ENCODE peak calls at places on chromosome 21, in eight cellular contexts. G is mesendoderm; C is tibial artery; A is mesenchymal stem cell; Y is heart right ventricle; N is lower lobe of right lung; V is esophagus squamous epithelium; S is CD4-positive, alpha-beta memory T cell. L is an unnamed sample.

GRCh38 chr21:34037446-34037845 is 35.9 kb upstream of the MRPS6 start:
- DNase-seq in G (no peak), C (no peak), A (peak), Y (no peak), N (no peak), V (no peak), S (no peak), L (no peak)

GRCh38 chr21:29557200-29557599 is 258.5 kb downstream of the BACH1 start:
- DNase-seq in G (no peak), C (no peak), A (no peak), Y (no peak), N (no peak), V (no peak), S (no peak), L (no peak)

GRCh38 chr21:32915099-32915498 is 110.6 kb upstream of the OLIG2 start:
- DNase-seq in G (no peak), C (no peak), A (no peak), Y (no peak), N (no peak), V (no peak), S (no peak), L (no peak)

GRCh38 chr21:33265664-33266049 is 510 bp upstream of the IL10RB start:
- DNase-seq in G (no peak), C (peak), A (peak), Y (no peak), N (peak), V (peak), S (peak), L (no peak)

GRCh38 chr21:30674312-30674711 is 31.6 kb downstream of the KRTAP20-3 start:
- DNase-seq in G (no peak), C (no peak), A (no peak), Y (no peak), N (no peak), V (no peak), S (no peak), L (peak)

GRCh38 chr21:43809853-43810504 is 20.6 kb downstream of the RRP1 start:
- DNase-seq in G (no peak), C (no peak), A (no peak), Y (no peak), N (peak), V (no peak), S (no peak), L (no peak)

GRCh38 chr21:40335689-40336088 is 468.5 kb downstream of the PCP4 start:
- DNase-seq in G (no peak), C (no peak), A (no peak), Y (no peak), N (no peak), V (no peak), S (no peak), L (no peak)

GRCh38 chr21:29155118-29155932 is 24.9 kb downstream of the MAP3K7CL start:
- DNase-seq in G (peak), C (peak), A (no peak), Y (peak), N (peak), V (no peak), S (no peak), L (no peak)

GRCh38 chr21:14706712-14707111 is 160.6 kb upstream of the SAMSN1 start:
- DNase-seq in G (no peak), C (no peak), A (no peak), Y (no peak), N (no peak), V (no peak), S (no peak), L (no peak)

GRCh38 chr21:26811031-26811430 is 34.2 kb downstream of the ADAMTS1 start:
- DNase-seq in G (peak), C (no peak), A (peak), Y (no peak), N (no peak), V (no peak), S (no peak), L (no peak)

GRCh38 chr21:33971492-33972013 is 55.9 kb upstream of the ATP5PO start:
- DNase-seq in G (peak), C (no peak), A (peak), Y (no peak), N (no peak), V (no peak), S (no peak), L (no peak)

GRCh38 chr21:29726061-29726460 is 213.7 kb downstream of the GRIK1 start:
- DNase-seq in G (no peak), C (no peak), A (no peak), Y (no peak), N (no peak), V (no peak), S (no peak), L (no peak)

GRCh38 chr21:20789696-20790095 is 208.5 kb upstream of the NCAM2 start:
- DNase-seq in G (no peak), C (no peak), A (no peak), Y (no peak), N (no peak), V (no peak), S (no peak), L (no peak)

GRCh38 chr21:41363370-41364270 is 1.8 kb downstream of the MX2 start:
- DNase-seq in G (no peak), C (no peak), A (no peak), Y (no peak), N (no peak), V (no peak), S (no peak), L (no peak)

GRCh38 chr21:41361786-41362604 is at the start of gene MX2:
- DNase-seq in G (no peak), C (peak), A (peak), Y (peak), N (peak), V (peak), S (peak), L (no peak)

GRCh38 chr21:41361053-41361785 is 608 bp upstream of the MX2 start:
- DNase-seq in G (no peak), C (no peak), A (no peak), Y (no peak), N (no peak), V (no peak), S (no peak), L (no peak)

GRCh38 chr21:41364308-41364707 is 2.5 kb downstream of the MX2 start:
- DNase-seq in G (no peak), C (no peak), A (no peak), Y (no peak), N (no peak), V (no peak), S (no peak), L (no peak)

GRCh38 chr21:41362605-41363369 is 960 bp downstream of the MX2 start:
- DNase-seq in G (no peak), C (no peak), A (no peak), Y (no peak), N (no peak), V (no peak), S (no peak), L (no peak)
- H3K27ac ChIP-seq in G (no peak), C (no peak), A (no peak), Y (peak), N (peak), V (peak), S (peak), L (peak)

DNA sequence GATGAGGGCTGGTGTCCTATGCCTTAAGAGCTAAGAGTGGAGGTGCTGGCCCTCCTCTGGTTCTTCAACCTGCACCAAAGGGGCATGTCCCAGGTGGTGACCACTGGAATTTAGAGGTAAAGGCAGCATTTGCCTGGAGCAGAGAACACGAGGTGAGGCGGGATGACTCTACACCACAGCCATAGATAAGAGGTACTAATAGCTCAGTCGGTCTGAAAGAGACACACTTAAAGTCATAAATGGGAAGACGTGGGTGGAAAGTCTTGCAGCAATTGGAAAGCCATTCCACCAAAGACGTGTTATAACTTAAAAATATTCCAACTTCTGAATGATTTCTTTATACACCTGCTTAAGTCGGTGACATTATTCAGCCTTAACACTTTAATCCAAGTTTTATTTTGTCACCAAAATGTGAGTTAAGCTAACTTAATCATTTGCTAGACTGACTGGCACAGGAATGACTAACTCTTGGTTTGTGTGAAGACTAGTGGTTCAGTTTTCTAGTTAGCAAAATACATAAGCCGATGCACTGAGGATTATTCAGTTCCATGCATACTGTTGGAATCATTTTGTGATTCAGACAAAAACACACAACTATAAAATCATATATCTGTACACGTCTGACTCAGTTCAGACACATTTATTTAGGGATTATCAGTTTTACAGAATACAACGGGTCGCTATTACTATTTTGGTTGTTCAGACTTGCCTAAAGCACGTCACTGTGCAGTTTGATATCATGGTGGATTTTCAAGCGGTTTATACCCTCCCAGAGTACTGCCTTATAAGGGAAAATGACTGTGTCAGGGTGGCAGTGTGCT is 4.6 kb upstream of the ETS2 start:
- DNase-seq in G (no peak), C (no peak), A (no peak), Y (no peak), N (no peak), V (no peak), S (no peak), L (no peak)
- H3K27ac ChIP-seq in G (no peak), C (no peak), A (no peak), Y (no peak), N (no peak), V (peak), S (no peak), L (no peak)

DNA sequence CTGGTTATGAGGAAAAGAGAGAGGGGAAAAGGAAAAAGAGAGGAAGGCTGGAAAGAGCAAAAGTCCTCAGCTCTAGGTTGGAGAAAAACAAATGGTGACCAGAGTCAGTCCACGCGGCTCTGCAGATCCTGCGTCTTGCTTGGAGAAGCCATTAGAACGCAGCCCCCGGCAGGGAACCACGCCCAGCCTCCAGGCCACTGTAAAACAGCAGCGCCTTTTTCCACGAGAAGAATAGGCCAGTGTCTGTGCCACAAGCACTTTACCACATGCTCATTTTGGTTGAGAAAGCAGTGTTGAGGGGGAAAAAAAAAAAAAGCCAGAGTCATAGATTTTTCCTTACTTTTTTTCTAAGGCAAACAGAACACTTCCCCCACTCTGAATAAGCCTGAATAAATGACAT is 846.9 kb upstream of the ADAMTS5 start:
- DNase-seq in G (no peak), C (no peak), A (no peak), Y (peak), N (no peak), V (no peak), S (no peak), L (peak)
- H3K27ac ChIP-seq in G (no peak), C (no peak), A (no peak), Y (no peak), N (no peak), V (peak), S (no peak), L (peak)

GRCh38 chr21:45377866-45378257 is 27.1 kb upstream of the COL18A1 start:
- DNase-seq in G (no peak), C (no peak), A (no peak), Y (no peak), N (no peak), V (no peak), S (no peak), L (no peak)
- H3K27ac ChIP-seq in G (no peak), C (no peak), A (peak), Y (no peak), N (no peak), V (no peak), S (no peak), L (no peak)

GRCh38 chr21:45481566-45481965 is 60.7 kb downstream of the SLC19A1 start:
- DNase-seq in G (no peak), C (no peak), A (no peak), Y (no peak), N (no peak), V (no peak), S (no peak), L (no peak)

GRCh38 chr21:45482899-45483821 is 59.1 kb downstream of the SLC19A1 start:
- DNase-seq in G (no peak), C (no peak), A (no peak), Y (peak), N (peak), V (no peak), S (peak), L (no peak)

GRCh38 chr21:45480701-45481500 is 61.3 kb downstream of the SLC19A1 start:
- DNase-seq in G (no peak), C (no peak), A (no peak), Y (peak), N (no peak), V (no peak), S (no peak), L (no peak)

GRCh38 chr21:45484318-45484717 is 57.9 kb downstream of the SLC19A1 start:
- DNase-seq in G (no peak), C (no peak), A (no peak), Y (no peak), N (no peak), V (no peak), S (no peak), L (no peak)

GRCh38 chr21:45481977-45482898 is 60.0 kb downstream of the SLC19A1 start:
- DNase-seq in G (no peak), C (no peak), A (no peak), Y (peak), N (no peak), V (no peak), S (no peak), L (no peak)
- H3K27ac ChIP-seq in G (no peak), C (no peak), A (no peak), Y (no peak), N (peak), V (no peak), S (peak), L (no peak)

GRCh38 chr21:35048706-35049617 is at the start of gene RUNX1:
- DNase-seq in G (no peak), C (peak), A (peak), Y (no peak), N (peak), V (peak), S (peak), L (no peak)
- H3K27ac ChIP-seq in G (no peak), C (peak), A (peak), Y (no peak), N (peak), V (peak), S (peak), L (peak)